ENCODE peak calls at places on chromosomes 2 and 18, in ten cellular contexts. One of them, this sample, is unnamed.

GRCh38 chr2:3116371-3116770 is 261.2 kb downstream of the EIPR1 start:
- DNase-seq in fibroblast of the conjunctiva: no peak
- DNase-seq in brain microvascular endothelial cell: no peak
- DNase-seq in RCC 7860: no peak
- DNase-seq in stimulated activated CD4-positive, alpha-beta T cell treated with anti-CD3 and anti-CD28 coated beads, Interleukin-4, amount 100 ng/mL, for 1 hour: no peak
- DNase-seq in body of pancreas: no peak
- DNase-seq in transverse colon: no peak
- DNase-seq in GM04504: no peak
- DNase-seq in dorsolateral prefrontal cortex: no peak
- DNase-seq in Calu3: no peak
- DNase-seq in this sample: no peak

GRCh38 chr2:167942495-167943081 is 304.8 kb downstream of the STK39 start:
- DNase-seq in fibroblast of the conjunctiva: no peak
- DNase-seq in brain microvascular endothelial cell: no peak
- DNase-seq in RCC 7860: no peak
- DNase-seq in stimulated activated CD4-positive, alpha-beta T cell treated with anti-CD3 and anti-CD28 coated beads, Interleukin-4, amount 100 ng/mL, for 1 hour: no peak
- DNase-seq in body of pancreas: no peak
- DNase-seq in transverse colon: no peak
- DNase-seq in GM04504: no peak
- DNase-seq in dorsolateral prefrontal cortex: no peak
- DNase-seq in Calu3: no peak
- DNase-seq in this sample: no peak

GRCh38 chr2:238594796-238595749 is 168.3 kb downstream of the ASB1 start:
- DNase-seq in fibroblast of the conjunctiva: no peak
- DNase-seq in brain microvascular endothelial cell: no peak
- DNase-seq in RCC 7860: no peak
- DNase-seq in stimulated activated CD4-positive, alpha-beta T cell treated with anti-CD3 and anti-CD28 coated beads, Interleukin-4, amount 100 ng/mL, for 1 hour: no peak
- DNase-seq in body of pancreas: no peak
- DNase-seq in transverse colon: no peak
- DNase-seq in GM04504: no peak
- DNase-seq in dorsolateral prefrontal cortex: no peak
- DNase-seq in Calu3: no peak
- DNase-seq in this sample: no peak

GRCh38 chr2:80117401-80117800 is 187.2 kb downstream of the LRRTM1 start:
- DNase-seq in fibroblast of the conjunctiva: no peak
- DNase-seq in brain microvascular endothelial cell: no peak
- DNase-seq in RCC 7860: no peak
- DNase-seq in stimulated activated CD4-positive, alpha-beta T cell treated with anti-CD3 and anti-CD28 coated beads, Interleukin-4, amount 100 ng/mL, for 1 hour: no peak
- DNase-seq in body of pancreas: no peak
- DNase-seq in transverse colon: no peak
- DNase-seq in GM04504: no peak
- DNase-seq in dorsolateral prefrontal cortex: peak
- DNase-seq in Calu3: no peak
- DNase-seq in this sample: no peak

GRCh38 chr2:229273384-229274338 is 2.6 kb upstream of the PID1 start:
- DNase-seq in fibroblast of the conjunctiva: peak
- DNase-seq in brain microvascular endothelial cell: peak
- DNase-seq in RCC 7860: peak
- DNase-seq in stimulated activated CD4-positive, alpha-beta T cell treated with anti-CD3 and anti-CD28 coated beads, Interleukin-4, amount 100 ng/mL, for 1 hour: no peak
- DNase-seq in body of pancreas: peak
- DNase-seq in transverse colon: peak
- DNase-seq in GM04504: peak
- DNase-seq in dorsolateral prefrontal cortex: peak
- DNase-seq in Calu3: peak
- DNase-seq in this sample: no peak

GRCh38 chr2:19648583-19648982 is 253.2 kb downstream of the TTC32 start:
- DNase-seq in fibroblast of the conjunctiva: peak
- DNase-seq in brain microvascular endothelial cell: peak
- DNase-seq in RCC 7860: peak
- DNase-seq in stimulated activated CD4-positive, alpha-beta T cell treated with anti-CD3 and anti-CD28 coated beads, Interleukin-4, amount 100 ng/mL, for 1 hour: no peak
- DNase-seq in body of pancreas: no peak
- DNase-seq in transverse colon: no peak
- DNase-seq in GM04504: peak
- DNase-seq in dorsolateral prefrontal cortex: no peak
- DNase-seq in Calu3: no peak
- DNase-seq in this sample: no peak

GRCh38 chr2:11362781-11363099 is 18.3 kb upstream of the ROCK2 start:
- DNase-seq in fibroblast of the conjunctiva: no peak
- DNase-seq in brain microvascular endothelial cell: no peak
- DNase-seq in RCC 7860: no peak
- DNase-seq in stimulated activated CD4-positive, alpha-beta T cell treated with anti-CD3 and anti-CD28 coated beads, Interleukin-4, amount 100 ng/mL, for 1 hour: no peak
- DNase-seq in body of pancreas: no peak
- DNase-seq in transverse colon: no peak
- DNase-seq in GM04504: no peak
- DNase-seq in dorsolateral prefrontal cortex: no peak
- DNase-seq in Calu3: no peak
- DNase-seq in this sample: no peak

GRCh38 chr2:28375236-28375635 is 17.4 kb upstream of the FOSL2 start:
- DNase-seq in fibroblast of the conjunctiva: no peak
- DNase-seq in brain microvascular endothelial cell: no peak
- DNase-seq in RCC 7860: no peak
- DNase-seq in stimulated activated CD4-positive, alpha-beta T cell treated with anti-CD3 and anti-CD28 coated beads, Interleukin-4, amount 100 ng/mL, for 1 hour: no peak
- DNase-seq in body of pancreas: no peak
- DNase-seq in transverse colon: no peak
- DNase-seq in GM04504: no peak
- DNase-seq in dorsolateral prefrontal cortex: no peak
- DNase-seq in Calu3: no peak
- DNase-seq in this sample: no peak

GRCh38 chr2:2902551-2903216 is 474.9 kb downstream of the EIPR1 start:
- DNase-seq in fibroblast of the conjunctiva: no peak
- DNase-seq in brain microvascular endothelial cell: no peak
- DNase-seq in RCC 7860: no peak
- DNase-seq in stimulated activated CD4-positive, alpha-beta T cell treated with anti-CD3 and anti-CD28 coated beads, Interleukin-4, amount 100 ng/mL, for 1 hour: no peak
- DNase-seq in body of pancreas: no peak
- DNase-seq in transverse colon: no peak
- DNase-seq in GM04504: no peak
- DNase-seq in dorsolateral prefrontal cortex: peak
- DNase-seq in Calu3: no peak
- DNase-seq in this sample: no peak

GRCh38 chr2:63488118-63488713 is 100.1 kb downstream of the WDPCP start:
- DNase-seq in fibroblast of the conjunctiva: peak
- DNase-seq in brain microvascular endothelial cell: peak
- DNase-seq in RCC 7860: no peak
- DNase-seq in stimulated activated CD4-positive, alpha-beta T cell treated with anti-CD3 and anti-CD28 coated beads, Interleukin-4, amount 100 ng/mL, for 1 hour: peak
- DNase-seq in body of pancreas: peak
- DNase-seq in transverse colon: no peak
- DNase-seq in GM04504: peak
- DNase-seq in dorsolateral prefrontal cortex: peak
- DNase-seq in Calu3: peak
- DNase-seq in this sample: no peak

GRCh38 chr2:101270700-101271259 is 18.1 kb downstream of the CNOT11 start:
- DNase-seq in fibroblast of the conjunctiva: no peak
- DNase-seq in brain microvascular endothelial cell: no peak
- DNase-seq in RCC 7860: no peak
- DNase-seq in stimulated activated CD4-positive, alpha-beta T cell treated with anti-CD3 and anti-CD28 coated beads, Interleukin-4, amount 100 ng/mL, for 1 hour: no peak
- DNase-seq in body of pancreas: no peak
- DNase-seq in transverse colon: no peak
- DNase-seq in GM04504: no peak
- DNase-seq in dorsolateral prefrontal cortex: no peak
- DNase-seq in Calu3: no peak
- DNase-seq in this sample: no peak

GRCh38 chr2:207008105-207008990 is 69.0 kb downstream of the CPO start:
- DNase-seq in fibroblast of the conjunctiva: no peak
- DNase-seq in brain microvascular endothelial cell: no peak
- DNase-seq in RCC 7860: no peak
- DNase-seq in stimulated activated CD4-positive, alpha-beta T cell treated with anti-CD3 and anti-CD28 coated beads, Interleukin-4, amount 100 ng/mL, for 1 hour: no peak
- DNase-seq in body of pancreas: no peak
- DNase-seq in transverse colon: no peak
- DNase-seq in GM04504: no peak
- DNase-seq in dorsolateral prefrontal cortex: peak
- DNase-seq in Calu3: no peak
- DNase-seq in this sample: no peak

GRCh38 chr2:210224660-210225460 is at the start of gene ACADL:
- DNase-seq in fibroblast of the conjunctiva: no peak
- DNase-seq in brain microvascular endothelial cell: peak
- DNase-seq in RCC 7860: no peak
- DNase-seq in stimulated activated CD4-positive, alpha-beta T cell treated with anti-CD3 and anti-CD28 coated beads, Interleukin-4, amount 100 ng/mL, for 1 hour: no peak
- DNase-seq in body of pancreas: peak
- DNase-seq in transverse colon: peak
- DNase-seq in GM04504: no peak
- DNase-seq in dorsolateral prefrontal cortex: no peak
- DNase-seq in Calu3: peak
- DNase-seq in this sample: peak

GRCh38 chr2:240250985-240251847 is 110.8 kb upstream of the OTOS start:
- DNase-seq in fibroblast of the conjunctiva: peak
- DNase-seq in brain microvascular endothelial cell: peak
- DNase-seq in RCC 7860: peak
- DNase-seq in stimulated activated CD4-positive, alpha-beta T cell treated with anti-CD3 and anti-CD28 coated beads, Interleukin-4, amount 100 ng/mL, for 1 hour: no peak
- DNase-seq in body of pancreas: peak
- DNase-seq in transverse colon: peak
- DNase-seq in GM04504: peak
- DNase-seq in dorsolateral prefrontal cortex: peak
- DNase-seq in Calu3: peak
- DNase-seq in this sample: no peak

GRCh38 chr2:144027593-144027992 is 492.3 kb downstream of the ZEB2 start:
- DNase-seq in fibroblast of the conjunctiva: no peak
- DNase-seq in brain microvascular endothelial cell: no peak
- DNase-seq in RCC 7860: no peak
- DNase-seq in stimulated activated CD4-positive, alpha-beta T cell treated with anti-CD3 and anti-CD28 coated beads, Interleukin-4, amount 100 ng/mL, for 1 hour: no peak
- DNase-seq in body of pancreas: no peak
- DNase-seq in transverse colon: no peak
- DNase-seq in GM04504: no peak
- DNase-seq in dorsolateral prefrontal cortex: no peak
- DNase-seq in Calu3: no peak
- DNase-seq in this sample: no peak

GRCh38 chr2:27655155-27655951 is 8.1 kb downstream of the SUPT7L start:
- DNase-seq in fibroblast of the conjunctiva: peak
- DNase-seq in brain microvascular endothelial cell: peak
- DNase-seq in RCC 7860: peak
- DNase-seq in stimulated activated CD4-positive, alpha-beta T cell treated with anti-CD3 and anti-CD28 coated beads, Interleukin-4, amount 100 ng/mL, for 1 hour: no peak
- DNase-seq in body of pancreas: no peak
- DNase-seq in transverse colon: no peak
- DNase-seq in GM04504: no peak
- DNase-seq in dorsolateral prefrontal cortex: no peak
- DNase-seq in Calu3: no peak
- DNase-seq in this sample: no peak

GRCh38 chr2:203905661-203906060 is 30.9 kb upstream of the ICOS start:
- DNase-seq in fibroblast of the conjunctiva: no peak
- DNase-seq in brain microvascular endothelial cell: no peak
- DNase-seq in RCC 7860: no peak
- DNase-seq in stimulated activated CD4-positive, alpha-beta T cell treated with anti-CD3 and anti-CD28 coated beads, Interleukin-4, amount 100 ng/mL, for 1 hour: no peak
- DNase-seq in body of pancreas: no peak
- DNase-seq in transverse colon: no peak
- DNase-seq in GM04504: no peak
- DNase-seq in dorsolateral prefrontal cortex: no peak
- DNase-seq in Calu3: no peak
- DNase-seq in this sample: no peak

GRCh38 chr18:77208969-77209368 is 40.7 kb upstream of the GALR1 start:
- DNase-seq in fibroblast of the conjunctiva: no peak
- DNase-seq in brain microvascular endothelial cell: peak
- DNase-seq in RCC 7860: peak
- DNase-seq in stimulated activated CD4-positive, alpha-beta T cell treated with anti-CD3 and anti-CD28 coated beads, Interleukin-4, amount 100 ng/mL, for 1 hour: no peak
- DNase-seq in body of pancreas: no peak
- DNase-seq in transverse colon: peak
- DNase-seq in GM04504: no peak
- DNase-seq in dorsolateral prefrontal cortex: no peak
- DNase-seq in Calu3: no peak
- DNase-seq in this sample: no peak

This sample was measured in stimulated activated naive CD8-positive, alpha-beta T cell treated with anti-CD3 and anti-CD28 coated beads, Interleukin-15, amount 100 ng/mL, for 72 hours.